ENCODE peak calls at places on chromosomes 12 and 14, in seven cellular contexts. One of them, this sample, is unnamed.

GRCh38 chr14:54000341-54000811 is 43.8 kb upstream of the BMP4 start:
- DNase-seq in A549: peak
- DNase-seq in lower lobe of right lung: no peak
- DNase-seq in HS-5: peak
- DNase-seq in mucosa of gallbladder: no peak
- DNase-seq in Ammon's horn: no peak
- DNase-seq in RPMI7951: peak
- DNase-seq in this sample: no peak

GRCh38 chr14:30445394-30445793 is 113.6 kb upstream of the G2E3 start:
- DNase-seq in A549: no peak
- DNase-seq in lower lobe of right lung: no peak
- DNase-seq in HS-5: no peak
- DNase-seq in mucosa of gallbladder: no peak
- DNase-seq in Ammon's horn: no peak
- DNase-seq in RPMI7951: no peak
- DNase-seq in this sample: no peak

GRCh38 chr12:121799842-121800693 is 3.7 kb upstream of the SETD1B start:
- DNase-seq in A549: peak
- DNase-seq in lower lobe of right lung: peak
- DNase-seq in HS-5: no peak
- DNase-seq in mucosa of gallbladder: peak
- DNase-seq in Ammon's horn: peak
- DNase-seq in RPMI7951: peak
- DNase-seq in this sample: peak

GRCh38 chr14:105863296-105864108 is 337.1 kb downstream of the TMEM121 start:
- DNase-seq in A549: no peak
- DNase-seq in lower lobe of right lung: no peak
- DNase-seq in HS-5: no peak
- DNase-seq in mucosa of gallbladder: no peak
- DNase-seq in Ammon's horn: no peak
- DNase-seq in RPMI7951: no peak
- DNase-seq in this sample: no peak

GRCh38 chr12:20264608-20265114 is 103.7 kb upstream of the PDE3A start:
- DNase-seq in A549: peak
- DNase-seq in lower lobe of right lung: no peak
- DNase-seq in HS-5: no peak
- DNase-seq in mucosa of gallbladder: no peak
- DNase-seq in Ammon's horn: no peak
- DNase-seq in RPMI7951: no peak
- DNase-seq in this sample: no peak

GRCh38 chr14:39230416-39230815 is 3.3 kb upstream of the MIA2 start:
- DNase-seq in A549: no peak
- DNase-seq in lower lobe of right lung: no peak
- DNase-seq in HS-5: no peak
- DNase-seq in mucosa of gallbladder: no peak
- DNase-seq in Ammon's horn: no peak
- DNase-seq in RPMI7951: peak
- DNase-seq in this sample: no peak

GRCh38 chr12:65098364-65098763 is 22.7 kb downstream of the WIF1 start:
- DNase-seq in A549: no peak
- DNase-seq in lower lobe of right lung: no peak
- DNase-seq in HS-5: peak
- DNase-seq in mucosa of gallbladder: no peak
- DNase-seq in Ammon's horn: no peak
- DNase-seq in RPMI7951: peak
- DNase-seq in this sample: no peak

GRCh38 chr12:47988073-47989022 is 15.9 kb downstream of the COL2A1 start:
- DNase-seq in A549: no peak
- DNase-seq in lower lobe of right lung: no peak
- DNase-seq in HS-5: no peak
- DNase-seq in mucosa of gallbladder: no peak
- DNase-seq in Ammon's horn: no peak
- DNase-seq in RPMI7951: no peak
- DNase-seq in this sample: no peak

GRCh38 chr12:112239881-112240280 is 114.5 kb downstream of the TRAFD1 start:
- DNase-seq in A549: no peak
- DNase-seq in lower lobe of right lung: no peak
- DNase-seq in HS-5: no peak
- DNase-seq in mucosa of gallbladder: no peak
- DNase-seq in Ammon's horn: no peak
- DNase-seq in RPMI7951: no peak
- DNase-seq in this sample: no peak

This sample was measured in Calu3.